ENCODE peak calls at places on chromosomes 3 and 15, in nine cellular contexts. F, I, P, V, K, M, C, S and E are unnamed samples.

GRCh38 chr3:43034200-43034599 is 55.1 kb downstream of the GASK1A start:
- DNase-seq in F (no peak), I (no peak), P (no peak), V (no peak), K (no peak), M (no peak), C (no peak), S (no peak), E (no peak)

GRCh38 chr3:114144909-114145688 is 33.8 kb downstream of the DRD3 start:
- DNase-seq in F (no peak), I (no peak), P (no peak), V (peak), K (peak), M (peak), C (peak), S (peak), E (peak)

GRCh38 chr3:111484666-111485065 is 57.3 kb upstream of the CD96 start:
- DNase-seq in F (no peak), I (no peak), P (no peak), V (no peak), K (no peak), M (no peak), C (peak), S (peak), E (peak)

GRCh38 chr15:60520825-60521368 is 42.0 kb upstream of the ICE2 start:
- DNase-seq in F (peak), I (peak), P (peak), V (peak), K (peak), M (peak), C (peak), S (peak), E (peak)

GRCh38 chr15:99453646-99454045 is 112.1 kb upstream of the MEF2A start:
- DNase-seq in F (no peak), I (no peak), P (no peak), V (no peak), K (no peak), M (no peak), C (no peak), S (no peak), E (no peak)

GRCh38 chr3:50651875-50652529 is 22.7 kb upstream of the DOCK3 start:
- DNase-seq in F (no peak), I (no peak), P (no peak), V (no peak), K (no peak), M (no peak), C (no peak), S (no peak), E (no peak)

GRCh38 chr3:11445883-11446282 is 173.7 kb downstream of the ATG7 start:
- DNase-seq in F (no peak), I (no peak), P (no peak), V (no peak), K (no peak), M (no peak), C (peak), S (peak), E (peak)

GRCh38 chr15:54208786-54209185 is 230.5 kb downstream of the UNC13C start:
- DNase-seq in F (peak), I (no peak), P (no peak), V (no peak), K (no peak), M (no peak), C (no peak), S (peak), E (no peak)

GRCh38 chr3:106399773-106400172 is 531.0 kb upstream of the CBLB start:
- DNase-seq in F (no peak), I (no peak), P (no peak), V (no peak), K (no peak), M (no peak), C (no peak), S (no peak), E (no peak)

GRCh38 chr3:80785475-80785874 is 976.0 kb downstream of the GBE1 start:
- DNase-seq in F (no peak), I (no peak), P (no peak), V (no peak), K (no peak), M (no peak), C (peak), S (peak), E (no peak)

GRCh38 chr3:144496116-144496835 is 524.7 kb downstream of the DIPK2A start:
- DNase-seq in F (no peak), I (no peak), P (no peak), V (no peak), K (no peak), M (no peak), C (no peak), S (no peak), E (peak)

GRCh38 chr3:155727836-155728235 is 17.0 kb downstream of the PLCH1 start:
- DNase-seq in F (no peak), I (no peak), P (no peak), V (no peak), K (no peak), M (no peak), C (no peak), S (no peak), E (no peak)

GRCh38 chr3:37249717-37250116 is 75.3 kb upstream of the LRRFIP2 start:
- DNase-seq in F (no peak), I (no peak), P (no peak), V (no peak), K (no peak), M (no peak), C (peak), S (no peak), E (no peak)

GRCh38 chr3:18505056-18505455 is 79.9 kb upstream of the SATB1 start:
- DNase-seq in F (no peak), I (no peak), P (no peak), V (no peak), K (no peak), M (no peak), C (no peak), S (no peak), E (no peak)

GRCh38 chr3:107992976-107993684 is 97.7 kb downstream of the CD47 start:
- DNase-seq in F (no peak), I (no peak), P (no peak), V (no peak), K (no peak), M (no peak), C (no peak), S (peak), E (peak)

GRCh38 chr15:33279613-33280205 is 31.1 kb upstream of the RYR3 start:
- DNase-seq in F (no peak), I (no peak), P (no peak), V (no peak), K (no peak), M (no peak), C (peak), S (no peak), E (no peak)

GRCh38 chr3:137304313-137305056 is 346.7 kb downstream of the IL20RB start:
- DNase-seq in F (no peak), I (no peak), P (no peak), V (no peak), K (no peak), M (peak), C (no peak), S (no peak), E (no peak)

GRCh38 chr3:30292192-30292893 is 314.1 kb upstream of the TGFBR2 start:
- DNase-seq in F (no peak), I (no peak), P (no peak), V (no peak), K (no peak), M (no peak), C (peak), S (peak), E (peak)

GRCh38 chr3:30666564-30667249 is 60.3 kb downstream of the TGFBR2 start:
- DNase-seq in F (no peak), I (no peak), P (no peak), V (no peak), K (no peak), M (no peak), C (no peak), S (no peak), E (no peak)

GRCh38 chr3:53702776-53703175 is 143.4 kb downstream of the CHDH start:
- DNase-seq in F (peak), I (no peak), P (no peak), V (no peak), K (no peak), M (no peak), C (no peak), S (no peak), E (no peak)

GRCh38 chr15:74035121-74035829 is 40.8 kb downstream of the PML start:
- DNase-seq in F (no peak), I (no peak), P (no peak), V (no peak), K (no peak), M (no peak), C (no peak), S (no peak), E (no peak)

GRCh38 chr3:112967425-112967824 is 7.5 kb downstream of the CD200R1 start:
- DNase-seq in F (no peak), I (no peak), P (no peak), V (no peak), K (no peak), M (no peak), C (no peak), S (no peak), E (no peak)

GRCh38 chr15:98647774-98648653 is at the start of gene IGF1R:
- DNase-seq in F (peak), I (peak), P (no peak), V (peak), K (no peak), M (peak), C (peak), S (peak), E (peak)

GRCh38 chr3:66809579-66809958 is 188.5 kb upstream of the KBTBD8 start:
- DNase-seq in F (no peak), I (no peak), P (no peak), V (no peak), K (no peak), M (peak), C (no peak), S (no peak), E (no peak)

GRCh38 chr3:115709135-115709534 is 85.8 kb downstream of the GAP43 start:
- DNase-seq in F (no peak), I (no peak), P (no peak), V (no peak), K (no peak), M (no peak), C (no peak), S (no peak), E (no peak)

GRCh38 chr15:67066041-67067021 is 929 bp downstream of the SMAD3 start:
- DNase-seq in F (no peak), I (no peak), P (no peak), V (no peak), K (no peak), M (peak), C (no peak), S (no peak), E (no peak)

GRCh38 chr3:167091186-167091585 is 288.9 kb downstream of the ZBBX start:
- DNase-seq in F (no peak), I (no peak), P (no peak), V (no peak), K (no peak), M (no peak), C (no peak), S (no peak), E (no peak)

GRCh38 chr15:76118767-76119166 is 59.0 kb downstream of the TMEM266 start:
- DNase-seq in F (no peak), I (no peak), P (no peak), V (no peak), K (no peak), M (no peak), C (no peak), S (no peak), E (no peak)

GRCh38 chr15:93708721-93709120 is 522.6 kb upstream of the MCTP2 start:
- DNase-seq in F (no peak), I (no peak), P (no peak), V (no peak), K (no peak), M (no peak), C (no peak), S (no peak), E (no peak)

GRCh38 chr15:47674576-47675232 is 42.6 kb upstream of the SEMA6D start:
- DNase-seq in F (no peak), I (no peak), P (no peak), V (no peak), K (no peak), M (no peak), C (no peak), S (no peak), E (no peak)

GRCh38 chr3:185549111-185549510 is 3.3 kb downstream of the LIPH start:
- DNase-seq in F (no peak), I (peak), P (no peak), V (no peak), K (peak), M (peak), C (peak), S (peak), E (peak)

GRCh38 chr3:108462899-108463298 is 47.5 kb downstream of the MYH15 start:
- DNase-seq in F (no peak), I (no peak), P (no peak), V (no peak), K (no peak), M (no peak), C (peak), S (peak), E (no peak)

GRCh38 chr3:106457278-106458210 is 588.7 kb upstream of the CBLB start:
- DNase-seq in F (peak), I (peak), P (no peak), V (peak), K (no peak), M (peak), C (peak), S (peak), E (peak)

GRCh38 chr15:100311099-100311751 is 30.6 kb downstream of the ADAMTS17 start:
- DNase-seq in F (no peak), I (peak), P (no peak), V (no peak), K (no peak), M (no peak), C (no peak), S (no peak), E (no peak)

GRCh38 chr3:170690133-170690981 is 104.5 kb upstream of the SLC7A14 start:
- DNase-seq in F (peak), I (peak), P (no peak), V (peak), K (no peak), M (peak), C (peak), S (peak), E (peak)
- TF ChIP-seq CTCF in F (peak), I (peak), P (peak), V (peak), K (peak), M (peak), C (peak), S (peak), E (peak)

DNA sequence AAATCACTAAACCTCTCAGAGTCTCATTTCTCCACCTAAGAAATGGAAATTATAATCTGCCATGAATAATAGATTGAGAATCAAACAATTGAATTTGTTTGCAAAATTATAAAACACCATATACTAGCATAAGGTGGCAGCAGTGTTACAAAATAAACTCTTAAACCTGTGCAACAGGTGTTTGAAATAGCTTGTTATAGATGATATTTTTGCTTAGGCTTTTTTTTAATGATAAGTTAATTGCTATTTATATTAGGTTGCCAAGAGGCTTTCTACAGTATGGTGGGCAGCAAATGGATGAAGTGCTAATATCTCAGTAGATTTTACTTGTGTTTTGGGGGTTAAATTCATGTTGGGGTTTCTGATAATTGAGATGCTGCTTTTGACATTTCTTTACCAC is 19.5 kb downstream of the NR1D2 start:
- DNase-seq in F (no peak), I (no peak), P (no peak), V (no peak), K (no peak), M (no peak), C (no peak), S (no peak), E (no peak)
- TF ChIP-seq CTCF in F (no peak), I (no peak), P (no peak), V (no peak), K (no peak), M (no peak), C (no peak), S (no peak), E (no peak)

DNA sequence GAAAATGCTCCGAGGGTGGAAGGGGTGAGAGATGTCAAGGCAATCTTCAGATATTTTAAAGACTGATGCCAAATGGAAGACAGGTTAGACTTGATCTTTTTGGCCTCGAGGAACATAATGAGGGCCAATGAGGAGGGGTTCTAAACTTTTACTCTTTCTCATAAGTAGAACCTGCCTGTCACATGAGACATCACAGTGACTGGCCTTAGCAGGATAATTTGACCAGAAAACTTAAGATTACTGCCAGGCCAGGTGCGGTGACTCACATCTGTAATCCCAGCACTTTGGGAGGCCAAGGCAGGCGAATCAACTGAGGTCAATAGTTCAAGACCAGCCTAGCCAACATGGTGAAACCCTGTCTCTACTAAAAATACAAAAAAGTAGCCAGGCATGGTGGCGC is 12.2 kb downstream of the TM4SF4 start:
- DNase-seq in F (no peak), I (no peak), P (no peak), V (no peak), K (no peak), M (no peak), C (no peak), S (no peak), E (no peak)
- TF ChIP-seq CTCF in F (no peak), I (no peak), P (no peak), V (no peak), K (no peak), M (no peak), C (no peak), S (no peak), E (no peak)

DNA sequence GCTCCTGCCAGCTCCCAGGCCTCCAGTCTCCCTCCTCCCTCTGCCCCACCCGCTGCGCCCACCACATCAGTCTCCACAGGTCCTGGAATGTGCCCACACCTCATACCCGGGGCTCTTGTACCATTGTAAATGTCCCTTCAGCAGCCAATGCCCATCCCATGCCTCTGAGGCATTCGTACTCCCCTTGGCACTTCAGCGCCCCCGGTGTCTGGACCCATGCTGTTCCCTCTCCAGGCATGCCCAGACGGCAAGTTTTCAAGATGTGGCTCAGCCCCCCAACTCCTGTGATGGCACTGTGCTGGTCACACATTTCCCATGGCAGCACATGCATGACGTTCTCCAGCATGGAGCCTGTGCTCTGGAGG is 13.3 kb downstream of the PLXND1 start:
- DNase-seq in F (no peak), I (no peak), P (no peak), V (no peak), K (no peak), M (no peak), C (no peak), S (no peak), E (no peak)
- TF ChIP-seq CTCF in F (no peak), I (no peak), P (no peak), V (no peak), K (no peak), M (peak), C (peak), S (no peak), E (no peak)